ENCODE peak calls at places on chromosomes 2 and 18, in four cellular contexts. S is CD4-positive, alpha-beta T cell; G is M059J; D is NCI-H187. A is an unnamed sample.

GRCh38 chr2:11719230-11719977 is 27.0 kb upstream of the LPIN1 start:
- DNase-seq in S (no peak), G (peak; percentile 22), D (no peak), A (no peak)

GRCh38 chr2:204272913-204273312 is 272.4 kb upstream of the PARD3B start:
- DNase-seq in S (no peak), G (no peak), D (no peak), A (no peak)

GRCh38 chr18:71250191-71250590 is 961.3 kb downstream of the SOCS6 start:
- DNase-seq in S (no peak), G (no peak), D (no peak), A (peak; percentile 62)

GRCh38 chr2:11683486-11683885 is 13.5 kb upstream of the NTSR2 start:
- DNase-seq in S (no peak), G (no peak), D (no peak), A (no peak)

GRCh38 chr2:240956161-240956934 is 42.1 kb upstream of the SNED1 start:
- DNase-seq in S (no peak), G (no peak), D (no peak), A (no peak)

GRCh38 chr2:158013791-158014190 is 87.9 kb upstream of the UPP2 start:
- DNase-seq in S (no peak), G (no peak), D (no peak), A (no peak)

GRCh38 chr2:47225061-47225783 is 70.1 kb upstream of the STPG4 start:
- DNase-seq in S (no peak), G (peak; percentile 96), D (peak; percentile 34), A (peak; percentile 97)

GRCh38 chr18:13909541-13909940 is 5.8 kb downstream of the MC2R start:
- DNase-seq in S (no peak), G (no peak), D (no peak), A (no peak)

GRCh38 chr18:13447621-13448020 is 229.1 kb downstream of the LDLRAD4 start:
- DNase-seq in S (no peak), G (peak; percentile 87), D (peak; percentile 27), A (peak; percentile 63)

GRCh38 chr2:224591245-224591644 is 6.1 kb upstream of the CUL3 start:
- DNase-seq in S (no peak), G (no peak), D (no peak), A (peak; percentile 44)

GRCh38 chr2:44713170-44713569 is 228.3 kb upstream of the SIX3 start:
- DNase-seq in S (no peak), G (no peak), D (no peak), A (no peak)

GRCh38 chr2:14616950-14617349 is 15.6 kb upstream of the LRATD1 start:
- DNase-seq in S (no peak), G (no peak), D (no peak), A (no peak)

GRCh38 chr2:172134270-172134669 is 31.6 kb upstream of the DLX2 start:
- DNase-seq in S (no peak), G (no peak), D (no peak), A (no peak)

GRCh38 chr2:2879776-2880175 is 497.8 kb downstream of the EIPR1 start:
- DNase-seq in S (no peak), G (no peak), D (no peak), A (no peak)

GRCh38 chr2:127173073-127173472 is 47.0 kb downstream of the CYP27C1 start:
- DNase-seq in S (no peak), G (peak; percentile 57), D (no peak), A (peak; percentile 69)

GRCh38 chr2:27379840-27380625 is 501 bp downstream of the ZNF513 start:
- DNase-seq in S (peak; percentile 32), G (peak; percentile 67), D (no peak), A (peak; percentile 53)